ENCODE peak calls at places on chromosomes 11 and 22, in six cellular contexts. R, P, U, Y, N and Q are unnamed samples.

GRCh38 chr22:49999063-49999900 is 13.3 kb downstream of the IL17REL start:
- DNase-seq in R (no peak), P (no peak), U (peak), Y (no peak), N (peak), Q (peak)

GRCh38 chr11:44066732-44067131 is 662 bp downstream of the ACCS start:
- DNase-seq in R (no peak), P (no peak), U (peak), Y (no peak), N (no peak), Q (no peak)

GRCh38 chr11:132064987-132065620 is 694.7 kb downstream of the NTM start:
- DNase-seq in R (no peak), P (no peak), U (no peak), Y (no peak), N (no peak), Q (no peak)

GRCh38 chr22:45251828-45252227 is 11.1 kb upstream of the KIAA0930 start:
- DNase-seq in R (no peak), P (no peak), U (no peak), Y (no peak), N (no peak), Q (no peak)

GRCh38 chr11:65822760-65823528 is 10.8 kb upstream of the SNX32 start:
- DNase-seq in R (no peak), P (no peak), U (no peak), Y (no peak), N (no peak), Q (no peak)

GRCh38 chr11:59158206-59159068 is 13.5 kb upstream of the DTX4 start:
- DNase-seq in R (peak), P (peak), U (peak), Y (peak), N (peak), Q (peak)

GRCh38 chr22:39729141-39729934 is 158.8 kb downstream of the CACNA1I start:
- DNase-seq in R (no peak), P (no peak), U (no peak), Y (no peak), N (peak), Q (no peak)

GRCh38 chr22:36303874-36304273 is 50.9 kb downstream of the APOL1 start:
- DNase-seq in R (no peak), P (no peak), U (no peak), Y (no peak), N (no peak), Q (no peak)

GRCh38 chr11:124891390-124891861 is 6.2 kb downstream of the ROBO4 start:
- DNase-seq in R (peak), P (no peak), U (no peak), Y (no peak), N (peak), Q (no peak)

GRCh38 chr11:69655479-69656394 is 14.8 kb downstream of the CCND1 start:
- DNase-seq in R (no peak), P (no peak), U (no peak), Y (no peak), N (no peak), Q (no peak)

GRCh38 chr11:12682730-12683500 is 8.7 kb downstream of the TEAD1 start:
- DNase-seq in R (no peak), P (no peak), U (no peak), Y (no peak), N (no peak), Q (no peak)